ENCODE peak calls at places on chromosomes 5 and 9, in four cellular contexts. O is RPMI7951, G is AG08396, J is A549. E is an unnamed sample.
A peak's percentile ranks its signal among the peaks of the same experiment; 100 is the strongest.

GRCh38 chr5:148687427-148687826 is 33.1 kb upstream of the HTR4 start:
- DNase-seq in J (peak; percentile 59), G (peak; percentile 12), O (peak; percentile 45), E (peak; percentile 18)

GRCh38 chr5:122858451-122858850 is 13.0 kb downstream of the SNX24 start:
- DNase-seq in G (no peak), J (no peak), O (no peak), E (peak; percentile 70)

GRCh38 chr5:155193018-155193417 is 179.5 kb downstream of the KIF4B start:
- DNase-seq in J (peak; percentile 19), O (no peak), G (no peak), E (no peak)

GRCh38 chr9:132288371-132288770 is 66.4 kb downstream of the SETX start:
- DNase-seq in G (peak; percentile 29), O (peak; percentile 37), J (no peak), E (no peak)

GRCh38 chr9:136105398-136106135 is 10.5 kb upstream of the NACC2 start:
- DNase-seq in J (no peak), G (peak; percentile 62), O (peak; percentile 70), E (no peak)

GRCh38 chr5:38996123-38996522 is 78.1 kb downstream of the RICTOR start:
- DNase-seq in J (no peak), O (no peak), G (no peak), E (no peak)

GRCh38 chr9:113587471-113588031 is 124.0 kb downstream of the RGS3 start:
- DNase-seq in G (no peak), O (no peak), J (no peak), E (no peak)

GRCh38 chr9:86807577-86807976 is 139.7 kb downstream of the GAS1 start:
- DNase-seq in O (no peak), J (no peak), G (no peak), E (no peak)

GRCh38 chr9:13447551-13448422 is 168.3 kb upstream of the MPDZ start:
- DNase-seq in O (no peak), G (no peak), J (no peak), E (no peak)

GRCh38 chr9:35664531-35665470 is at the start of gene ARHGEF39:
- DNase-seq in G (peak; percentile 95), O (peak; percentile 82), J (peak; percentile 86), E (no peak)